ENCODE peak calls at places on chromosomes 16 and 17, in four cellular contexts. H is H1, W is K562, B is HepG2. E is an unnamed sample.

GRCh38 chr17:74859439-74860228 is at the start of gene GRIN2C:
- DNase-seq in H (no peak), W (no peak), B (no peak), E (no peak)

GRCh38 chr16:4380131-4381063 is 8.7 kb downstream of the VASN start:
- DNase-seq in H (no peak), W (no peak), B (no peak), E (no peak)

GRCh38 chr16:79372504-79373184 is 227.9 kb downstream of the MAF start:
- DNase-seq in H (no peak), W (no peak), B (no peak), E (no peak)

GRCh38 chr16:24838554-24839266 is 7.1 kb upstream of the SLC5A11 start:
- DNase-seq in H (no peak), W (peak), B (peak), E (no peak)

GRCh38 chr17:48618366-48618896 is 3.3 kb upstream of the HOXB8 start:
- DNase-seq in H (no peak), W (peak), B (peak), E (peak)

GRCh38 chr16:47568355-47568754 is 107.2 kb downstream of the PHKB start:
- DNase-seq in H (no peak), W (no peak), B (no peak), E (no peak)

GRCh38 chr16:67750466-67750865 is 31.4 kb upstream of the GFOD2 start:
- DNase-seq in H (no peak), W (no peak), B (no peak), E (no peak)

GRCh38 chr17:75856062-75856681 is 1.0 kb upstream of the WBP2 start:
- DNase-seq in H (no peak), W (peak), B (peak), E (no peak)

DNA sequence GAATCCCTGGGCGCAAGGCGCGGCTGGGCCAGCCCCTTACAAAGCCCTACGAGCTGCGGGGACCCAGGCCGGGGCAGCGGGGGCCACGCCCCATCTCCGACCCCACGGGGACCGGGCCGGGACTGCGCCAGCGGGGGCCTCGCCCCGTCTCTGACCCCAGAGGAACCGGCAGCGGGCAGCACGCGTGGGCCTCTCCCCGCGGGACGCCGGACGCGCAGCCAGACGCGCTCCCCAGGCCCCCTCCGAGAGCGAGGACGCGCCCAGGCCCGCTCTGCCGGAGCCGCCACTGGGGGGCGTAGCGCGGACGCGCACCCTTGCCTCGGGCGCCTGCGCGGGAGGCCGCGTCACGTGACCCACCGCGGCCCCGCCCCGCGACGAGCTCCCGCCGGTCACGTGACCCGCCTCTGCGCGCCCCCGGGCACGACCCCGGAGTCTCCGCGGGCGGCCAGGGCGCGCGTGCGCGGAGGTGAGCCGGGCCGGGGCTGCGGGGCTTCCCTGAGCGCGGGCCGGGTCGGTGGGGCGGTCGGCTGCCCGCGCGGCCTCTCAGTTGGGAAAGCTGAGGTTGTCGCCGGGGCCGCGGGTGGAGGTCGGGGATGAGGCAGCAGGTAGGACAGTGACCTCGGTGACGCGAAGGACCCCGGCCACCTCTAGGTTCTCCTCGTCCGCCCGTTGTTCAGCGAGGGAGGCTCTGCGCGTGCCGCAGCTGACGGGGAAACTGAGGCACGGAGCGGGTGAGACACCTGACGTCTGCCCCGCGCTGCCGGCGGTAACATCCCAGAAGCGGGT is at the start of gene GAA:
- DNase-seq in H (peak), W (peak), B (peak), E (peak)
- TF ChIP-seq POLR2AphosphoS5 in H (peak), W (no peak), B (peak), E (no peak)

DNA sequence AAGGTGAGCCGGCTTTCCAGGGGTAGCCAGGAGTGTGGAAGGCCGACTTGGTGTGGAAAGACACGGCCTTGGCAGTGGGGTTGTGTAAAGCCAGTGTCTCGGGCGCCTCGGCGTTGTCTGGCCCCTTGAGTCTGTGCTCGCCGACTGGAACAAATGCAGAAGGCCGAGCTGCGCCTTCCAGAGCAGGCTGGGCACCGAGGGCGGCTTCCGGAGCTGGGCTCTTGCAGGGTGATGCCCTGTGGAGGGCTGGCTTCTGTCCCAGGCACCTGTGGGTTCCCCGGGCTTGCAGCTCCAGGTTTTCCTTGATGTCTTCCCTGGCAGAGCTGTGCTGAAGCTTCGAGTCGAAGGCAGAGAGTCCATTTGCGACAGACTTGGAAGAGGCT is 8.0 kb downstream of the ZNF750 start:
- DNase-seq in H (no peak), W (no peak), B (no peak), E (no peak)
- TF ChIP-seq TAF1 in H (no peak), W (no peak), B (no peak), E (no peak)

GRCh38 chr17:82835766-82836512 is 3.9 kb downstream of the ZNF750 start:
- DNase-seq in H (no peak), W (no peak), B (no peak), E (no peak)
- TF ChIP-seq POLR2AphosphoS5 in H (no peak), W (no peak), B (no peak), E (no peak)

GRCh38 chr17:66401364-66401763 is 99.0 kb downstream of the PRKCA start:
- DNase-seq in H (no peak), W (peak), B (no peak), E (no peak)

GRCh38 chr17:66407864-66408263 is 105.5 kb downstream of the PRKCA start:
- DNase-seq in H (no peak), W (no peak), B (no peak), E (no peak)

GRCh38 chr17:66403846-66404597 is 101.6 kb downstream of the PRKCA start:
- DNase-seq in H (no peak), W (no peak), B (no peak), E (no peak)

GRCh38 chr17:66406701-66407644 is 104.6 kb downstream of the PRKCA start:
- DNase-seq in H (no peak), W (peak), B (no peak), E (no peak)

DNA sequence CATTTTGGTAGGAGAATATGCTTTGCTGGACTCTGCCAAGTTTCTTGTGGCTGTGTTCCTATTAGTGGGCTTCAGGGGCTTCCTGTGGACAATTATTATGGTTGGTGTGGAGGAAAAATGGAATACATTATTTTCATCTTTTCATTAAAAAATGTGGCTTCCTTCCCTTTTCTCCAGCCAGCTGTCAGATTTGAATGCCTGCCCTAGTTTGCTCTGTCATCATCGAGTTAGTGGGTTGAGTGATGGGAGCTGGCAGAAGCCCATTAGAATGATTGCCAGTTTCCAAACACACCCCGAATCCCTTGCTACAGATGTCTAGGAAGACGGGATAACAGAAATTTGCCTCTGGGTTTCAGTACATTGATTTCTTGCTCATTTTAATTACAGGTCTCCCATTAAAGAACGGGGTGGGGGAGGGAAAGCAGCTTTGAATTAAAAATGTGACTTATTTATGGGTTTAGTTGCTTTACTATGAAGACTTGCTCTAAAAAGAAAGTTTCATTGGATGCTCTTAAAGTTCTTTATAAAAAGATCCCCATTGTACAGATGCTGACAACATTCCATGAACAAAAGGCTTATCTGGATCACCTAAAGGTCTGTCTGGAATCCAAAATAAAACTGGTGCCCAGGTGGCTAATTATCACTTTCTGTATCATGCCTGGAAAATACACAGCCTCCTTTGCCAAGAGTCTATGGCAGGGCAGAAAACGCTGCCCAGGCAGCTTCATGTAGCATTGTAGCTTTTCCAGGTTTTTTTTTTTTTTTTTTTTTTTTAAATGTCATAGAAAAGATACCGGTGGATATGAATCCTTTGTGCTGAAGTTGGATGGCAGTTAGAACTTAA is 103.6 kb downstream of the PRKCA start:
- DNase-seq in H (no peak), W (no peak), B (no peak), E (no peak)
- TF ChIP-seq TAF1 in H (no peak), W (no peak), B (no peak), E (no peak)